ENCODE peak calls at places on chromosome 22, in nine cellular contexts. S, K, W, C, R, A, E, J and L are unnamed samples. For H3K4me1, the result is how much of the 10 kb centered on the place peaks cover.

GRCh38 chr22:44159230-44159629 is 21.5 kb upstream of the PARVG start:
- DNase-seq in W (no peak), C (no peak), R (no peak), S (no peak), J (no peak), K (no peak), E (no peak), A (no peak), L (no peak)

GRCh38 chr22:30874431-30875370 is 93.9 kb downstream of the MORC2 start:
- DNase-seq in J (no peak), S (peak), A (no peak), E (no peak), K (no peak), C (no peak), R (no peak), W (peak), L (no peak)

GRCh38 chr22:44638966-44639739 is 62.9 kb upstream of the PRR5 start:
- DNase-seq in R (no peak), E (no peak), A (no peak), K (no peak), W (no peak), S (no peak), J (no peak), C (no peak), L (no peak)

GRCh38 chr22:38403806-38404205 is 51.2 kb downstream of the KCNJ4 start:
- DNase-seq in S (no peak), E (no peak), W (no peak), R (no peak), A (no peak), K (no peak), J (no peak), C (no peak), L (no peak)

GRCh38 chr22:38697055-38697980 is 3.4 kb downstream of the JOSD1 start:
- DNase-seq in R (peak), J (no peak), E (no peak), A (no peak), C (no peak), S (no peak), W (no peak), K (peak), L (no peak)

GRCh38 chr22:31126128-31126868 is 3.5 kb downstream of the INPP5J start:
- DNase-seq in W (no peak), C (no peak), E (no peak), K (no peak), S (no peak), R (no peak), A (no peak), J (no peak), L (no peak)

GRCh38 chr22:29886601-29887000 is 3.6 kb downstream of the MTMR3 start:
- DNase-seq in C (no peak), W (no peak), K (no peak), J (no peak), E (no peak), A (no peak), S (no peak), R (no peak), L (no peak)

GRCh38 chr22:40645579-40646197 is 9.2 kb upstream of the MRTFA start:
- DNase-seq in R (no peak), E (no peak), C (no peak), J (no peak), S (no peak), A (no peak), W (peak), K (no peak), L (no peak)

GRCh38 chr22:21599053-21599893 is 30.5 kb downstream of the YDJC start:
- DNase-seq in C (no peak), J (no peak), K (no peak), S (no peak), R (no peak), W (no peak), A (no peak), E (no peak), L (no peak)

GRCh38 chr22:39649500-39650089 is 79.0 kb downstream of the CACNA1I start:
- DNase-seq in C (no peak), W (no peak), K (no peak), E (no peak), R (no peak), A (no peak), S (no peak), J (no peak), L (no peak)

GRCh38 chr22:38257650-38258246 is 15.1 kb downstream of the TMEM184B start:
- DNase-seq in A (no peak), S (no peak), W (no peak), C (peak), E (no peak), K (no peak), J (no peak), R (no peak), L (no peak)

GRCh38 chr22:30400159-30400558 is 3.3 kb downstream of the SEC14L2 start:
- DNase-seq in K (no peak), S (no peak), W (no peak), J (no peak), A (no peak), E (no peak), R (no peak), C (no peak), L (no peak)

GRCh38 chr22:38228326-38228872 is 26.6 kb downstream of the MAFF start:
- DNase-seq in K (no peak), A (no peak), W (no peak), C (no peak), J (no peak), S (no peak), E (no peak), R (no peak), L (no peak)

GRCh38 chr22:26553056-26553752 is 36.7 kb downstream of the TPST2 start:
- DNase-seq in R (peak), S (no peak), C (no peak), J (peak), W (no peak), K (peak), A (no peak), E (no peak), L (no peak)

GRCh38 chr22:47570851-47571250 is 808.4 kb downstream of the TBC1D22A start:
- DNase-seq in K (no peak), R (no peak), W (no peak), A (no peak), J (no peak), E (no peak), C (no peak), S (no peak), L (no peak)

GRCh38 chr22:44734801-44735517 is 17.4 kb upstream of the ARHGAP8 start:
- DNase-seq in W (no peak), J (no peak), K (no peak), C (no peak), R (no peak), S (peak), A (no peak), E (no peak), L (no peak)

GRCh38 chr22:40243891-40244290 is 66.2 kb downstream of the TNRC6B start:
- DNase-seq in C (no peak), S (no peak), R (no peak), E (no peak), K (no peak), J (no peak), W (no peak), A (no peak), L (no peak)

GRCh38 chr22:29581799-29582198 is 886 bp upstream of the NIPSNAP1 start:
- DNase-seq in J (no peak), C (no peak), R (no peak), S (no peak), K (no peak), W (peak), E (no peak), A (no peak), L (no peak)

GRCh38 chr22:30294830-30295229 is 5.5 kb upstream of the CASTOR1 start:
- DNase-seq in C (no peak), R (no peak), K (no peak), J (no peak), A (no peak), E (no peak), S (no peak), W (no peak), L (no peak)

GRCh38 chr22:18115844-18116480 is 5.4 kb downstream of the TUBA8 start:
- DNase-seq in J (no peak), R (no peak), K (no peak), S (no peak), A (no peak), W (no peak), E (peak), C (no peak), L (no peak)

GRCh38 chr22:18114495-18114894 is 3.9 kb downstream of the TUBA8 start:
- DNase-seq in K (no peak), A (no peak), E (peak), W (no peak), J (no peak), C (no peak), S (no peak), R (no peak), L (no peak)

GRCh38 chr22:18116634-18117033 is 6.0 kb downstream of the TUBA8 start:
- DNase-seq in W (no peak), A (no peak), S (no peak), E (peak), J (no peak), R (no peak), K (no peak), C (no peak), L (no peak)

GRCh38 chr22:18113680-18114394 is 3.2 kb downstream of the TUBA8 start:
- DNase-seq in C (no peak), S (no peak), E (peak), A (no peak), K (no peak), W (no peak), R (no peak), J (no peak), L (no peak)

DNA sequence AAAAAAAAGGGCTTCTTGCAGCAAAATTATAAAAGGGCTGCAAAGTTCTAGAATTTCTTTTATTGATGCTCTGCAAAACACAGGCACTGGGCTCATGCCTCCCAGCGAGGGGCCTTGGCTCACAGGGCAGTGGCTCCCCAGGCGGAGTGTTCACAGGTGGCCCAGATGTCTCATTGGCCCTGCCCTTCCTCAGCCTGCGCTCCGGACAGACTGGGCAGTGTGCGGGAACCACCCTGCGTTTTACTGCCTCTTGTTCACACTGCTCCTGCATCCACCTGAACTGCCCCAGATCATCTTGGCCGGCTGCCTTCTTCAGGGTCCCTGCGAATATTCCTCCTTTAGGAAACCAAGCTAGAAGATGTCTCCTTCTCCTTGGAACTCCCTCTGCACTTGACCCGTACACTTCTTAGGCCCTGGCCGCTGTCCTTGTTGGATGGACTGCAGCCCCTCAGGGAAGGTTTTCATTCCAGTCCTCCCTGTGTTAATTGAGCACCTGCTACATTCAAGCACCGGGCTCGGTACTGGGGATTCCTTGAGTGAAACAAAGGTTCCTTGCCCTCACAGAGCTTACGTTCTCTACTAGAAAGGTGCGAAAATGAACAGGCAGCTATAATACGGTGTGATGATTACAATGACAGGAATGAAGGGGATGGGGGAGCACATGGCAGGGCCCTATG is 4.5 kb downstream of the TUBA8 start:
- DNase-seq in R (no peak), J (no peak), E (peak), W (no peak), A (no peak), S (no peak), C (no peak), K (no peak), L (no peak)
- H3K27ac ChIP-seq in R (no peak), J (no peak), E (peak), W (no peak), A (no peak), S (peak), C (no peak), K (no peak), L (no peak)

GRCh38 chr22:22803285-22803853 is 84.2 kb upstream of the IGLL5 start:
- DNase-seq in J (no peak), W (no peak), K (no peak), R (no peak), E (no peak), A (no peak), S (no peak), C (no peak), L (no peak)
- H3K4me1 ChIP-seq in J (under half), W (under half), K (under half), R (under half), E (under half), A (under half), S (under half), C (under half), L (under half)

DNA sequence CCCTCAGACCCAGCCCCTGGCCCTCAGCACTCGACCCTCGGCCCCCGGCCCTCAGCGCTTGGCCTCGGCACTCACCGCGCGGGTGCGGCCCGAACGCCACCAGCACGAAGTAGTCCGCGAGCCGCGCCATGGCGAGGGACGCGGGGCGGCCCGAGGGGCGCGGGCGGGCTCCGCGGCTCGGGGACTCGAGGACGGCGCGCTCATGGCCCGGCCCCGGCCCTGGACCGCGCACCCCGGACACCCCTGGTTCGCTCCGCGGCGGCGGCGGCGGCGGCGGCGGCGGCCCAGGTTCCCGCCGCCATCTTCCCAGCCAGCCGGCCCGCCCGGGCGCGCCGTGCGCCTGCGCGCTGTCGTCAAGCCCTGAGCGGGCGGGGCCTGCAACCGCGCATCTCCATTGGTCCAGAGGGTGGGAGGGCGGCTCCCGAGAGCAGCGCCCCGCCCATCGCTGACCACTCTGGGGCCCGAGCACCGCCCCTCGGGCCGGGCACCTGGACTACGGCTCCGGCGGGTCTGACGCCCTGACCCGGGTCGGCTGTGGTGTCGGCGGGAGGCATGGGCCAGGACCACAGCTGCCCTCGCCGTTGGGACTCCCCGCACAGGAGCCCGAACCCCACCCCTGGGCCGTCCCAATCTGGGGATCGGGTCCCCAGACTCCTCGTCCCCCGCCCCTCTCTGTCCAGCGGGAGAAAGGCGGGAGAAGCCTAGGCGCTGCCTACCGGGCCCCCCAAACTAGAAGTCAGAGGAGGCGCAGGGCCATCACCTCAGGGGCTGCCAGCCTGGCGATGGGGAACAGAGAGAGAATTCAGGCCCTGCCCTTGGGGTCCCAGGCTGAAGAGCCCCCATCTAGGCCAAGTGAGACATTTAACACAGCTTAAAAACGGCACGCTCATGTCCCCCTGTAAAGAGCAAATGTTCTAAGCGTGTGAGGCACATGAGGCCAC is at the start of gene SBF1:
- DNase-seq in A (peak), K (peak), S (peak), W (peak), C (peak), J (peak), E (peak), R (peak), L (peak)
- H3K27ac ChIP-seq in A (peak), K (peak), S (peak), W (peak), C (peak), J (peak), E (peak), R (peak), L (no peak)

DNA sequence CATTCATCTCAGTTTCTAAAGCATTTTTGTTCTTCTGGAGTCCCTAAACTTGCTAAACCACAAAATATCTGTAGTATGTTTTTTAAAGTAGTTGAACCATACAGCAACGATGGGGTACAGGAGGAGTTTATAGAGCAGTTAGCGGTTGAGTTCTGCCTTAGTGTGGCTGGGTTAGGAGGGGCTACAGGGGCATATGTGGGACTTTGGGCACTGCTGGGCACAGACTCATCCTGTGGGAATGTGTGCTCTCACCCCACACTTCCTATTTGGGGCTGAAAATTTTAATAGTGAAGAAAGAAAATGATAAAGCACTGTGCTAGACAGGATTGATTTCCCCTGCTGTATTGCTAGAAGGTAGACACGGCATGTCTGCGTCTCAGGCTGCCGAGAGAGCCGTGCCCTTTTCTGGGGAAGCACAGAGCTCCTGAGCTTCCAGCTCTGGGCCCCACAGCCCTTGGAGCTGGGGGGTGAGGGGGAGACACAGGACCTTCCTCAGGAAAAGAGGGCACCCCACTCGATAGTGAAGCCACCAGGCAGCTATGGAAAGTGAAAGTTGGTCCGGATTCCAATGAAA is 81.3 kb upstream of the PPARA start:
- DNase-seq in E (peak), K (peak), C (no peak), S (no peak), J (peak), R (peak), W (peak), A (peak), L (no peak)
- H3K4me1 ChIP-seq in E (under half), K (under half), C (under half), S (under half), J (under half), R (under half), W (half or more), A (under half), L (under half)

DNA sequence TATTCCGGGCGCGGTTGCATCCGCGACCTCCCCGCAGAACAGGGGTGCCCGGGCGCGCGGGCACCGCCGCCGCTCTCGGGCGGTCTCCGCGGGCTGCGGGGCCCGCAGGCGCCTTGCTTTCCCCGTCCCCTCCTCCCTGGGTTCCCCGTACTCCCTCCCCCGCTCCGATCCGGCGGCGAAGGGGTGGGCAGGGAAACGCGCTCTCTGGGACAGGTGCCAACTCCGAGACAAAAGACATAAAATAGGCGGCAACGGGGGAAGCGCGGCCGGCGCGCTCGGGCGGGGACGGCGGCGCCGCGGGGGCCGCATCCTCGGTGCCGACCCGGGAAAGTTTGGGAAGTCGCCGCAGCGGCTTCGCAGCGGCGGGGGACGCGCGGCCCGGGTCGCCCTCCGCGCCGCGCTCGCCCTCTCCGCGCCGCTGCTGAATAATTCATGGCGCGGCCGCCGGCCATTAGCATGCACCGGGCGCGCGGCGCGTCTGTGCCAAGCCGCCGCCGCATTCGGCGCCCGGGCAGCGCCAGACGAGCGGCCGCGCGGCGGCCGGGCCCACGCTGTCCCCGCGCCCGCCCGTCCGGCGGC is 78.8 kb upstream of the PPARA start:
- DNase-seq in W (peak), R (peak), J (peak), K (peak), A (peak), C (peak), S (peak), E (peak), L (no peak)
- H3K27ac ChIP-seq in W (peak), R (peak), J (peak), K (peak), A (peak), C (peak), S (peak), E (peak), L (no peak)

DNA sequence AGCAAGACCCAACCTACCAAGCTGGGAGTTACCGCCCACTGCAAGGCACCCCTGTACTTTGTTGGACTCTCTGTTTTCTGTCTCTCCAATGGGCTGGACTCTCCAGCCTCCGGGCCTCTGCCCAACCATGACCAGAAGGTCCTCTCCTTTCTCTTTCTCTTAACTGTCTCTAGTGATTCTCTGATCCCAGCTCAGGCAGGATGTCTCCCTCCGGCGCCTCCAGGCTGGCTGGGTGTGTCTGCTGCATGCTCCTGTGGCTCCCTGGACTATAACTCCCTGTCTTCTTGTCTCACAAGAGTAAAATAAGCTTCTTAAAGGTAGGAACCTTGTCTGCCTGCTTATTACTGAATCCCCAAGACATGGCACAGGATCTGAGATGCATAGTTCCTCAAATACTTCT is 36.3 kb downstream of the TIMP3 start:
- DNase-seq in J (no peak), R (no peak), C (no peak), A (no peak), K (no peak), W (no peak), S (no peak), E (no peak), L (no peak)
- H3K4me1 ChIP-seq in J (under half), R (under half), C (under half), A (under half), K (under half), W (under half), S (half or more), E (under half), L (under half)

DNA sequence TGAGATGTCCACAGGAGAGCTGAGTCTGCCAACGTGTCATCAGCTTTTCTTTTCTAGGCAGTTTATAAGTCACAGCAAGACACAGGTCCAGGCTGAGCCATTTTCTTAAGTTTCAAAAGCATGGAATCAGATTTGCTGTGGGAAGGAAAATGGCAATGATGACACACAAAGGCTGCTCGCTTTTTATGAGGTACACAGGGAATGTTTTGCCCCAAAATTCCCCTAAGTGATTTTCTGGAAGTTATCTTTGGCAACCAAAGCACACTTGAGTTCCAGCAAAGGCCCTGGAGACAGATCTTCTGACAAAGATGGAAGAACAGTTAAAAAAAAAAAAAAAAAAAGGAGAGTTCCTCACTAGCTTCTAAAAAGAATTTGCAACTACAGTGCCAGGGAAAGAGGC is 260.9 kb downstream of the LARGE1 start:
- DNase-seq in J (no peak), R (no peak), A (peak), S (no peak), C (no peak), K (no peak), W (no peak), E (peak), L (no peak)
- H3K27ac ChIP-seq in J (no peak), R (no peak), A (no peak), S (peak), C (peak), K (no peak), W (peak), E (no peak), L (no peak)

GRCh38 chr22:36860438-36860820 is 377 bp upstream of the NCF4 start:
- DNase-seq in R (no peak), K (no peak), W (no peak), C (no peak), E (no peak), J (no peak), A (no peak), S (no peak), L (no peak)
- H3K4me1 ChIP-seq in R (under half), K (under half), W (half or more), C (under half), E (under half), J (under half), A (under half), S (under half), L (under half)